ENCODE peak calls at places on chromosomes 16 and 17, in eight cellular contexts. N is fibroblast of lung; Q is kidney tubule cell; U is GF-D8; R is neural progenitor cell; A is central memory CD8-positive, alpha-beta T cell; Y is cardiac muscle cell; H is GM12865. Z is an unnamed sample.
A peak's percentile ranks its signal among the peaks of the same experiment; 100 is the strongest.

GRCh38 chr17:13792314-13792713 is 190.6 kb upstream of the HS3ST3A1 start:
- DNase-seq in Y (no peak), A (no peak), N (peak; percentile 43), H (no peak), Q (no peak), R (no peak), U (no peak), Z (no peak)

GRCh38 chr17:48629411-48629759 is 3.2 kb upstream of the HOXB9 start:
- DNase-seq in A (no peak), H (no peak), Y (no peak), N (no peak), R (no peak), Q (no peak), U (no peak), Z (no peak)

GRCh38 chr17:2259769-2260536 is 43.6 kb downstream of the SMG6 start:
- DNase-seq in A (peak; percentile 30), H (peak; percentile 95), R (no peak), Y (no peak), N (no peak), Q (no peak), U (no peak), Z (no peak)

GRCh38 chr17:31900877-31901276 is 631 bp downstream of the UTP6 start:
- DNase-seq in U (no peak), A (no peak), R (peak; percentile 9), H (peak; percentile 22), N (peak; percentile 24), Q (peak; percentile 29), Y (peak; percentile 33), Z (peak; percentile 33)

GRCh38 chr17:848402-848801 is 66.2 kb downstream of the MRM3 start:
- DNase-seq in U (no peak), H (no peak), Y (no peak), N (no peak), A (no peak), Q (no peak), R (no peak), Z (no peak)

GRCh38 chr16:9836118-9836736 is 346.0 kb downstream of the GRIN2A start:
- DNase-seq in A (no peak), N (peak; percentile 12), U (no peak), R (peak; percentile 68), Y (peak; percentile 1), H (peak; percentile 26), Q (no peak), Z (no peak)

GRCh38 chr17:4310349-4311060 is 46.7 kb upstream of the ANKFY1 start:
- DNase-seq in A (no peak), U (no peak), Q (no peak), N (peak; percentile 47), Y (peak; percentile 87), H (no peak), R (no peak), Z (peak; percentile 61)

GRCh38 chr16:3640207-3640606 is 14.3 kb upstream of the DNASE1 start:
- DNase-seq in A (no peak), U (no peak), Y (no peak), H (no peak), R (no peak), Q (no peak), N (no peak), Z (no peak)

GRCh38 chr17:28554565-28554964 is 2.1 kb upstream of the UNC119 start:
- DNase-seq in U (no peak), Y (no peak), A (no peak), R (no peak), N (no peak), H (no peak), Q (no peak), Z (no peak)

GRCh38 chr16:66880288-66881013 is at the start of gene PDP2:
- DNase-seq in N (peak; percentile 95), H (peak; percentile 98), Q (peak; percentile 96), A (peak; percentile 77), R (peak; percentile 97), U (peak; percentile 89), Y (peak; percentile 96), Z (peak; percentile 90)

GRCh38 chr17:34703533-34703932 is 124.2 kb downstream of the TMEM132E start:
- DNase-seq in H (peak; percentile 54), R (peak; percentile 96), Q (peak; percentile 34), Y (peak; percentile 58), N (peak; percentile 25), U (no peak), A (no peak), Z (peak; percentile 62)

GRCh38 chr17:19460695-19461094 is 49.7 kb downstream of the RNF112 start:
- DNase-seq in U (no peak), H (no peak), N (peak; percentile 39), Y (no peak), A (no peak), Q (no peak), R (no peak), Z (no peak)

GRCh38 chr17:44147812-44148211 is 6.1 kb downstream of the HROB start:
- DNase-seq in U (no peak), A (no peak), Y (no peak), R (no peak), N (no peak), Q (no peak), H (no peak), Z (no peak)

GRCh38 chr16:69334696-69335095 is 4.3 kb upstream of the PDF start:
- DNase-seq in R (no peak), U (no peak), H (no peak), N (no peak), A (no peak), Y (no peak), Q (no peak), Z (no peak)

GRCh38 chr17:71472809-71473789 is 647.7 kb upstream of the SOX9 start:
- DNase-seq in H (peak; percentile 69), Y (peak; percentile 77), Q (peak; percentile 64), A (no peak), U (peak; percentile 8), R (peak; percentile 81), N (peak; percentile 78), Z (no peak)

GRCh38 chr16:53821487-53821886 is 117.5 kb downstream of the FTO start:
- DNase-seq in Q (peak; percentile 80), Y (no peak), N (no peak), A (no peak), H (no peak), U (no peak), R (no peak), Z (no peak)

GRCh38 chr16:10001258-10001785 is 180.9 kb downstream of the GRIN2A start:
- DNase-seq in H (no peak), Y (no peak), U (no peak), N (no peak), R (no peak), Q (peak; percentile 60), A (no peak), Z (no peak)

GRCh38 chr16:48829361-48829760 is 219.4 kb upstream of the N4BP1 start:
- DNase-seq in H (no peak), U (no peak), N (no peak), Y (no peak), R (no peak), A (no peak), Q (no peak), Z (no peak)

GRCh38 chr16:79933586-79933985 is 333.0 kb upstream of the MAF start:
- DNase-seq in H (no peak), N (no peak), Y (no peak), Q (no peak), U (no peak), A (no peak), R (peak; percentile 9), Z (no peak)

GRCh38 chr16:24538756-24539294 is 541 bp upstream of the RBBP6 start:
- DNase-seq in H (no peak), A (no peak), Y (no peak), R (no peak), N (no peak), Q (no peak), U (peak; percentile 77), Z (no peak)

GRCh38 chr16:19168173-19169080 is at the start of gene SYT17:
- DNase-seq in A (no peak), R (peak; percentile 68), U (no peak), H (no peak), Y (no peak), N (no peak), Q (no peak), Z (peak; percentile 8)